ENCODE peak calls at places on chromosomes 3 and 15, in nine cellular contexts. U is GM19239; T is Kasumi-1; W is RWPE1; S is NCI-H510A; Y is SW480; F is heart right ventricle; H is left cardiac atrium; K is stimulated activated CD4-positive, alpha-beta T cell treated with anti-CD3 and anti-CD28 coated beads, TNF-alpha, amount 100 ng/mL, for 4 hours. V is an unnamed sample.

GRCh38 chr3:16767006-16767405 is 117.7 kb upstream of the PLCL2 start:
- DNase-seq in U (no peak), T (no peak), W (no peak), S (no peak), Y (no peak), F (no peak), H (no peak), K (no peak), V (no peak)

GRCh38 chr15:65447145-65447544 is 24.4 kb upstream of the IGDCC4 start:
- DNase-seq in U (no peak), T (no peak), W (no peak), S (no peak), Y (no peak), F (no peak), H (no peak), K (no peak), V (no peak)

GRCh38 chr3:134650431-134651346 is at the start of gene KY:
- DNase-seq in U (no peak), T (peak), W (no peak), S (peak), Y (no peak), F (peak), H (peak), K (no peak), V (no peak)

GRCh38 chr3:77693147-77693546 is 653.2 kb downstream of the ROBO2 start:
- DNase-seq in U (no peak), T (no peak), W (no peak), S (no peak), Y (no peak), F (no peak), H (no peak), K (no peak), V (no peak)

GRCh38 chr3:124859025-124859424 is 28.1 kb downstream of the ITGB5 start:
- DNase-seq in U (no peak), T (no peak), W (no peak), S (no peak), Y (no peak), F (peak), H (peak), K (no peak), V (no peak)

GRCh38 chr15:89998141-89998661 is 2.9 kb upstream of the ZNF710 start:
- DNase-seq in U (no peak), T (no peak), W (peak), S (peak), Y (peak), F (no peak), H (no peak), K (no peak), V (peak)

GRCh38 chr3:52346623-52347530 is 30.8 kb downstream of the DNAH1 start:
- DNase-seq in U (no peak), T (no peak), W (no peak), S (no peak), Y (no peak), F (peak), H (no peak), K (no peak), V (no peak)

GRCh38 chr3:111373861-111374260 is 168.1 kb upstream of the CD96 start:
- DNase-seq in U (no peak), T (no peak), W (no peak), S (no peak), Y (no peak), F (no peak), H (no peak), K (no peak), V (no peak)

GRCh38 chr15:90190606-90191343 is 10.4 kb upstream of the SEMA4B start:
- DNase-seq in U (no peak), T (no peak), W (peak), S (peak), Y (no peak), F (no peak), H (no peak), K (no peak), V (no peak)

GRCh38 chr3:22632566-22632965 is 570.6 kb upstream of the UBE2E2 start:
- DNase-seq in U (no peak), T (no peak), W (no peak), S (no peak), Y (no peak), F (no peak), H (no peak), K (no peak), V (no peak)

GRCh38 chr3:54830658-54831057 is 97.2 kb downstream of the LRTM1 start:
- DNase-seq in U (no peak), T (peak), W (no peak), S (no peak), Y (peak), F (no peak), H (no peak), K (no peak), V (peak)

GRCh38 chr3:174101244-174101643 is 703.7 kb downstream of the NLGN1 start:
- DNase-seq in U (no peak), T (no peak), W (no peak), S (no peak), Y (no peak), F (no peak), H (no peak), K (no peak), V (no peak)

GRCh38 chr3:8824238-8824637 is 54.8 kb upstream of the OXTR start:
- DNase-seq in U (no peak), T (no peak), W (no peak), S (no peak), Y (no peak), F (no peak), H (no peak), K (no peak), V (no peak)

GRCh38 chr15:45831787-45832186 is 197.0 kb downstream of the SQOR start:
- DNase-seq in U (no peak), T (no peak), W (no peak), S (no peak), Y (no peak), F (no peak), H (no peak), K (no peak), V (no peak)

GRCh38 chr3:95348879-95349278 is 1286.0 kb downstream of the NSUN3 start:
- DNase-seq in U (no peak), T (no peak), W (no peak), S (no peak), Y (no peak), F (no peak), H (no peak), K (no peak), V (no peak)

GRCh38 chr3:42376397-42376798 is 34.0 kb downstream of the LYZL4 start:
- DNase-seq in U (no peak), T (peak), W (peak), S (no peak), Y (peak), F (peak), H (peak), K (no peak), V (peak)

GRCh38 chr3:34511891-34512290 is 713.5 kb downstream of the PDCD6IP start:
- DNase-seq in U (no peak), T (no peak), W (no peak), S (no peak), Y (no peak), F (no peak), H (no peak), K (no peak), V (no peak)

GRCh38 chr15:83559310-83559966 is 94.5 kb upstream of the ADAMTSL3 start:
- DNase-seq in U (peak), T (peak), W (peak), S (no peak), Y (peak), F (peak), H (peak), K (no peak), V (peak)